ENCODE peak calls at places on chromosomes 16 and 17, in six cellular contexts. One of them, this sample, is unnamed.

GRCh38 chr16:81204794-81205680 is 33.5 kb upstream of the BCO1 start:
- DNase-seq in stomach: peak; percentile 48
- DNase-seq in HCT116: peak; percentile 59
- DNase-seq in transverse colon: peak; percentile 36
- DNase-seq in sigmoid colon: peak; percentile 76
- DNase-seq in GM12878: peak; percentile 11
- DNase-seq in this sample: peak; percentile 42

GRCh38 chr16:18855196-18855595 is 53.8 kb upstream of the ARL6IP1 start:
- DNase-seq in stomach: no peak
- DNase-seq in sigmoid colon: no peak
- DNase-seq in GM12878: no peak
- DNase-seq in transverse colon: no peak
- DNase-seq in HCT116: no peak
- DNase-seq in this sample: no peak

GRCh38 chr17:19713901-19714361 is 2.5 kb downstream of the SLC47A2 start:
- DNase-seq in sigmoid colon: peak; percentile 37
- DNase-seq in transverse colon: no peak
- DNase-seq in HCT116: no peak
- DNase-seq in GM12878: no peak
- DNase-seq in stomach: no peak
- DNase-seq in this sample: peak; percentile 17

GRCh38 chr16:17227278-17227677 is 243.5 kb downstream of the XYLT1 start:
- DNase-seq in sigmoid colon: no peak
- DNase-seq in HCT116: peak; percentile 12
- DNase-seq in stomach: no peak
- DNase-seq in GM12878: no peak
- DNase-seq in transverse colon: no peak
- DNase-seq in this sample: no peak

GRCh38 chr17:58092101-58092796 is 9.0 kb downstream of the DYNLL2 start:
- DNase-seq in transverse colon: no peak
- DNase-seq in stomach: no peak
- DNase-seq in HCT116: no peak
- DNase-seq in GM12878: no peak
- DNase-seq in sigmoid colon: no peak
- DNase-seq in this sample: no peak

GRCh38 chr17:5879424-5879823 is 190.8 kb upstream of the WSCD1 start:
- DNase-seq in stomach: no peak
- DNase-seq in sigmoid colon: no peak
- DNase-seq in HCT116: no peak
- DNase-seq in transverse colon: no peak
- DNase-seq in GM12878: no peak
- DNase-seq in this sample: no peak

GRCh38 chr16:75483222-75483621 is 12.0 kb downstream of the CHST6 start:
- DNase-seq in stomach: no peak
- DNase-seq in GM12878: no peak
- DNase-seq in transverse colon: no peak
- DNase-seq in sigmoid colon: no peak
- DNase-seq in HCT116: peak; percentile 97
- DNase-seq in this sample: no peak

GRCh38 chr17:79950711-79951110 is 85.0 kb downstream of the TBC1D16 start:
- DNase-seq in sigmoid colon: peak; percentile 67
- DNase-seq in GM12878: no peak
- DNase-seq in HCT116: no peak
- DNase-seq in transverse colon: no peak
- DNase-seq in stomach: no peak
- DNase-seq in this sample: no peak

GRCh38 chr17:80948961-80949450 is 42.6 kb upstream of the CHMP6 start:
- DNase-seq in transverse colon: no peak
- DNase-seq in HCT116: no peak
- DNase-seq in GM12878: no peak
- DNase-seq in stomach: no peak
- DNase-seq in sigmoid colon: peak; percentile 59
- DNase-seq in this sample: peak; percentile 18

GRCh38 chr17:56593741-56594527 is 435 bp downstream of the NOG start:
- DNase-seq in transverse colon: peak; percentile 16
- DNase-seq in stomach: peak; percentile 56
- DNase-seq in sigmoid colon: peak; percentile 72
- DNase-seq in GM12878: no peak
- DNase-seq in HCT116: no peak
- DNase-seq in this sample: peak; percentile 36

GRCh38 chr16:14378131-14378551 is 251.9 kb downstream of the PARN start:
- DNase-seq in sigmoid colon: no peak
- DNase-seq in transverse colon: no peak
- DNase-seq in GM12878: no peak
- DNase-seq in HCT116: peak; percentile 77
- DNase-seq in stomach: no peak
- DNase-seq in this sample: no peak

GRCh38 chr16:70375636-70376611 is 29.2 kb downstream of the DDX19A start:
- DNase-seq in HCT116: no peak
- DNase-seq in sigmoid colon: no peak
- DNase-seq in transverse colon: no peak
- DNase-seq in GM12878: no peak
- DNase-seq in stomach: no peak
- DNase-seq in this sample: no peak

GRCh38 chr17:66975614-66976378 is 11.3 kb downstream of the CACNG4 start:
- DNase-seq in sigmoid colon: no peak
- DNase-seq in GM12878: no peak
- DNase-seq in stomach: peak; percentile 44
- DNase-seq in HCT116: peak; percentile 48
- DNase-seq in transverse colon: no peak
- DNase-seq in this sample: no peak

GRCh38 chr16:68088130-68088972 is 3.2 kb downstream of the NFATC3 start:
- DNase-seq in GM12878: no peak
- DNase-seq in stomach: no peak
- DNase-seq in sigmoid colon: no peak
- DNase-seq in HCT116: no peak
- DNase-seq in transverse colon: no peak
- DNase-seq in this sample: no peak

GRCh38 chr16:16992986-16993783 is 477.6 kb downstream of the XYLT1 start:
- DNase-seq in transverse colon: no peak
- DNase-seq in HCT116: no peak
- DNase-seq in GM12878: peak; percentile 20
- DNase-seq in sigmoid colon: no peak
- DNase-seq in stomach: no peak
- DNase-seq in this sample: no peak

GRCh38 chr16:1998360-1998835 is 8.6 kb downstream of the SYNGR3 start:
- DNase-seq in stomach: no peak
- DNase-seq in HCT116: no peak
- DNase-seq in transverse colon: no peak
- DNase-seq in GM12878: no peak
- DNase-seq in sigmoid colon: no peak
- DNase-seq in this sample: no peak

GRCh38 chr17:850828-851759 is 68.9 kb downstream of the MRM3 start:
- DNase-seq in HCT116: no peak
- DNase-seq in stomach: no peak
- DNase-seq in GM12878: no peak
- DNase-seq in sigmoid colon: peak; percentile 81
- DNase-seq in transverse colon: no peak
- DNase-seq in this sample: no peak

GRCh38 chr17:74180336-74180735 is 23.1 kb upstream of the RPL38 start:
- DNase-seq in transverse colon: no peak
- DNase-seq in HCT116: no peak
- DNase-seq in GM12878: no peak
- DNase-seq in stomach: no peak
- DNase-seq in sigmoid colon: no peak
- DNase-seq in this sample: no peak

GRCh38 chr17:62631936-62632924 is 4.8 kb downstream of the MRC2 start:
- DNase-seq in sigmoid colon: peak; percentile 53
- DNase-seq in GM12878: no peak
- DNase-seq in stomach: no peak
- DNase-seq in transverse colon: no peak
- DNase-seq in HCT116: no peak
- DNase-seq in this sample: no peak
- TF ChIP-seq POLR2AphosphoS5 in sigmoid colon: no peak
- TF ChIP-seq POLR2AphosphoS5 in GM12878: no peak
- TF ChIP-seq POLR2AphosphoS5 in stomach: no peak
- TF ChIP-seq POLR2AphosphoS5 in transverse colon: no peak
- TF ChIP-seq POLR2AphosphoS5 in HCT116: no peak
- TF ChIP-seq POLR2AphosphoS5 in this sample: no peak

GRCh38 chr17:48047741-48048320 is 328 bp upstream of the NFE2L1 start:
- DNase-seq in sigmoid colon: peak; percentile 100
- DNase-seq in HCT116: peak; percentile 100
- DNase-seq in GM12878: peak; percentile 99
- DNase-seq in stomach: peak; percentile 99
- DNase-seq in transverse colon: peak; percentile 99
- DNase-seq in this sample: peak; percentile 87
- TF ChIP-seq POLR2AphosphoS5 in sigmoid colon: peak; percentile 90
- TF ChIP-seq POLR2AphosphoS5 in HCT116: peak; percentile 73
- TF ChIP-seq POLR2AphosphoS5 in GM12878: peak; percentile 98
- TF ChIP-seq POLR2AphosphoS5 in stomach: peak; percentile 16
- TF ChIP-seq POLR2AphosphoS5 in transverse colon: peak; percentile 93
- TF ChIP-seq POLR2AphosphoS5 in this sample: peak; percentile 90

DNA sequence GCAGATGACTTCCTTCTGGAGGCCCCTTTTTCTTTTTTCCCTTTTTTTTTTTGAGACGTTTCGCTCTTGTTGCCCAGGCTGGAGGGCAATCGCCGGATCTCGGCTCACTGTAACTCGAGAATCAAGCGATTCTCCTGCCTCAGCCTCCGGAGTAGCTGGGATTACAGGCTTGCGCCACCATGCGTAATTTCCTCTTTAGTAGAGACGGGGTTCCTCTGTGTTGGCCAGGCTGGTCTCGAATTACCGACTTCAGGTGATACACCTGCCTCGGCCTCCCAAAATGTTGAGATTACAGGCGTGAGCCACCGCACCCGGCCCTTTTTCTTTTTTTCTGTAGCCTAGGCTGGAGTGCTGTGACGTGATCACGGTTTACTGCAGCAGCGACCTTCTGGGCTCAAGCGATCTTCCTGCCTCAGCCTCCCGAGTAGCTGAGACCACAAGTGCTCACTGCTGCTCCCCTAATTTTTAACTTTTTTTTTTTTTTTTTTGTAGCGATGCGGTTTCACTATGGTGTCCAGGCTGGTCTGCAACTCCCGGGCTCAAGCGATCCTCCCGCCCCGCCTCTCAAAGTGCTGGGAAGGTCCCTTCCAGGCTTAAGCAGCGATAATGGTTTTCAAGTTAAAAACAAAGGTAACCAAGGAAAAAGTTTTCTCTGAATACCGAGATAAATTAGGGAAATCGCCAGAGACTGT is 956 bp upstream of the IST1 start:
- DNase-seq in transverse colon: peak; percentile 53
- DNase-seq in sigmoid colon: peak; percentile 79
- DNase-seq in HCT116: peak; percentile 43
- DNase-seq in stomach: peak; percentile 56
- DNase-seq in GM12878: no peak
- DNase-seq in this sample: no peak
- TF ChIP-seq POLR2AphosphoS5 in transverse colon: no peak
- TF ChIP-seq POLR2AphosphoS5 in sigmoid colon: no peak
- TF ChIP-seq POLR2AphosphoS5 in HCT116: no peak
- TF ChIP-seq POLR2AphosphoS5 in stomach: no peak
- TF ChIP-seq POLR2AphosphoS5 in GM12878: no peak
- TF ChIP-seq POLR2AphosphoS5 in this sample: no peak

GRCh38 chr16:56669840-56670639 is 426 bp downstream of the MT1H start:
- DNase-seq in stomach: no peak
- DNase-seq in HCT116: no peak
- DNase-seq in transverse colon: no peak
- DNase-seq in GM12878: no peak
- DNase-seq in sigmoid colon: no peak
- DNase-seq in this sample: no peak
- TF ChIP-seq POLR2AphosphoS5 in stomach: no peak
- TF ChIP-seq POLR2AphosphoS5 in HCT116: no peak
- TF ChIP-seq POLR2AphosphoS5 in transverse colon: no peak
- TF ChIP-seq POLR2AphosphoS5 in GM12878: no peak
- TF ChIP-seq POLR2AphosphoS5 in sigmoid colon: no peak
- TF ChIP-seq POLR2AphosphoS5 in this sample: no peak

GRCh38 chr17:61556224-61557188 is 34.5 kb downstream of the NACA2 start:
- DNase-seq in transverse colon: no peak
- DNase-seq in sigmoid colon: no peak
- DNase-seq in stomach: no peak
- DNase-seq in HCT116: no peak
- DNase-seq in GM12878: no peak
- DNase-seq in this sample: no peak
- TF ChIP-seq POLR2AphosphoS5 in transverse colon: no peak
- TF ChIP-seq POLR2AphosphoS5 in sigmoid colon: no peak
- TF ChIP-seq POLR2AphosphoS5 in stomach: no peak
- TF ChIP-seq POLR2AphosphoS5 in HCT116: no peak
- TF ChIP-seq POLR2AphosphoS5 in GM12878: no peak
- TF ChIP-seq POLR2AphosphoS5 in this sample: no peak

GRCh38 chr17:41649923-41650519 is 25.6 kb upstream of the KRT17 start:
- DNase-seq in HCT116: no peak
- DNase-seq in stomach: no peak
- DNase-seq in transverse colon: no peak
- DNase-seq in GM12878: no peak
- DNase-seq in sigmoid colon: no peak
- DNase-seq in this sample: no peak

GRCh38 chr17:41650794-41651624 is 26.6 kb upstream of the KRT17 start:
- DNase-seq in HCT116: no peak
- DNase-seq in transverse colon: no peak
- DNase-seq in GM12878: no peak
- DNase-seq in stomach: no peak
- DNase-seq in sigmoid colon: no peak
- DNase-seq in this sample: no peak

GRCh38 chr17:41647038-41647813 is 22.9 kb upstream of the KRT17 start:
- DNase-seq in stomach: no peak
- DNase-seq in sigmoid colon: no peak
- DNase-seq in GM12878: no peak
- DNase-seq in HCT116: no peak
- DNase-seq in transverse colon: no peak
- DNase-seq in this sample: no peak

GRCh38 chr17:41647940-41648410 is 23.6 kb upstream of the KRT17 start:
- DNase-seq in HCT116: peak; percentile 54
- DNase-seq in stomach: peak; percentile 95
- DNase-seq in GM12878: no peak
- DNase-seq in transverse colon: peak; percentile 94
- DNase-seq in sigmoid colon: peak; percentile 92
- DNase-seq in this sample: peak; percentile 90

GRCh38 chr17:41648411-41649195 is 24.2 kb upstream of the KRT17 start:
- DNase-seq in HCT116: peak; percentile 77
- DNase-seq in stomach: peak; percentile 90
- DNase-seq in sigmoid colon: peak; percentile 92
- DNase-seq in GM12878: no peak
- DNase-seq in transverse colon: peak; percentile 93
- DNase-seq in this sample: peak; percentile 90
- TF ChIP-seq POLR2AphosphoS5 in HCT116: no peak
- TF ChIP-seq POLR2AphosphoS5 in stomach: no peak
- TF ChIP-seq POLR2AphosphoS5 in sigmoid colon: peak; percentile 11
- TF ChIP-seq POLR2AphosphoS5 in GM12878: no peak
- TF ChIP-seq POLR2AphosphoS5 in transverse colon: peak; percentile 69
- TF ChIP-seq POLR2AphosphoS5 in this sample: no peak

GRCh38 chr16:49189286-49189685 is 92.4 kb downstream of the CBLN1 start:
- DNase-seq in GM12878: no peak
- DNase-seq in transverse colon: no peak
- DNase-seq in stomach: no peak
- DNase-seq in sigmoid colon: no peak
- DNase-seq in HCT116: no peak
- DNase-seq in this sample: no peak
- TF ChIP-seq POLR2AphosphoS5 in GM12878: no peak
- TF ChIP-seq POLR2AphosphoS5 in transverse colon: no peak
- TF ChIP-seq POLR2AphosphoS5 in stomach: no peak
- TF ChIP-seq POLR2AphosphoS5 in sigmoid colon: no peak
- TF ChIP-seq POLR2AphosphoS5 in HCT116: no peak
- TF ChIP-seq POLR2AphosphoS5 in this sample: no peak

This sample was measured in GM12892.